ENCODE peak calls at places on chromosome 10, in five cellular contexts. M, F, C, X and R are unnamed samples.

GRCh38 chr10:86349474-86349873 is 17.1 kb downstream of the GRID1 start:
- DNase-seq in M (no peak), F (peak; percentile 4), C (no peak), X (no peak), R (no peak)

GRCh38 chr10:121926157-121926556 is 1.7 kb downstream of the ATE1 start:
- DNase-seq in M (no peak), F (no peak), C (no peak), X (no peak), R (no peak)

GRCh38 chr10:35126530-35127288 is at the start of gene CREM:
- DNase-seq in M (peak; percentile 100), F (peak; percentile 99), C (peak; percentile 100), X (peak; percentile 100), R (peak; percentile 100)

GRCh38 chr10:119726291-119727261 is 726 bp downstream of the INPP5F start:
- DNase-seq in M (peak; percentile 59), F (no peak), C (peak; percentile 49), X (no peak), R (peak; percentile 53)

GRCh38 chr10:96606216-96606615 is 19.4 kb upstream of the TM9SF3 start:
- DNase-seq in M (no peak), F (no peak), C (no peak), X (no peak), R (no peak)

GRCh38 chr10:118116555-118117311 is 70.0 kb upstream of the RAB11FIP2 start:
- DNase-seq in M (no peak), F (no peak), C (no peak), X (no peak), R (no peak)

GRCh38 chr10:103053659-103054581 is 135.8 kb downstream of the CNNM2 start:
- DNase-seq in M (peak; percentile 64), F (peak; percentile 60), C (no peak), X (peak; percentile 15), R (peak; percentile 51)

GRCh38 chr10:96310359-96310669 is 6.1 kb downstream of the DNTT start:
- DNase-seq in M (no peak), F (no peak), C (no peak), X (no peak), R (no peak)

GRCh38 chr10:65204999-65205398 is 1683.8 kb downstream of the REEP3 start:
- DNase-seq in M (no peak), F (no peak), C (no peak), X (no peak), R (no peak)

GRCh38 chr10:3976718-3977117 is 191.7 kb upstream of the KLF6 start:
- DNase-seq in M (no peak), F (no peak), C (no peak), X (no peak), R (no peak)

GRCh38 chr10:6141296-6142151 is 52.7 kb downstream of the RBM17 start:
- DNase-seq in M (no peak), F (peak; percentile 81), C (no peak), X (no peak), R (no peak)

GRCh38 chr10:113126506-113127192 is 176.6 kb downstream of the TCF7L2 start:
- DNase-seq in M (peak; percentile 68), F (peak; percentile 83), C (peak; percentile 67), X (peak; percentile 7), R (peak; percentile 66)

GRCh38 chr10:22980822-22981221 is 53.0 kb downstream of the ARMC3 start:
- DNase-seq in M (no peak), F (no peak), C (no peak), X (no peak), R (no peak)

GRCh38 chr10:22978287-22978686 is 50.4 kb downstream of the ARMC3 start:
- DNase-seq in M (no peak), F (no peak), C (no peak), X (no peak), R (no peak)

GRCh38 chr10:22976535-22976934 is 48.7 kb downstream of the ARMC3 start:
- DNase-seq in M (no peak), F (no peak), C (no peak), X (no peak), R (no peak)

GRCh38 chr10:22978918-22979317 is 51.1 kb downstream of the ARMC3 start:
- DNase-seq in M (no peak), F (no peak), C (no peak), X (no peak), R (no peak)

DNA sequence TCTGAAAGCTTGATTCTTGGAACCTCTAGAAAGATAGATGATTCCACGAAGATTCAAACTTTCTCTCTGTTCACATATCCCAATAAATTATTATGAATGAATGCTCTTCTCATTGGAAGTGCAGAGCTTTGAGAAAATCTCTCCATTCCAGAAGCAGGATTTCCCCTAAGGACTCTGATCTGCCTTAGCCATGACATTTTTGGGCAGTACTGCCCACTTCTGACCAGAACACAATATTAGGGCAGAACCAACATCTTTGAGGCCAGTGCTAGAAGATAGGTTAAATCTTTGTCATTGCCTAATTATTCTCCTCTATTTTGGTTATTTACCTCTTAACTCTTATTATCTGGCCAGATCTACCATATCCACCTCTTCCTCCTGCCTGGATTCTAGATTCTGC is 49.9 kb downstream of the ARMC3 start:
- DNase-seq in M (no peak), F (no peak), C (no peak), X (no peak), R (no peak)
- TF ChIP-seq CTCF in M (no peak), F (no peak), C (no peak), X (no peak), R (no peak)

DNA sequence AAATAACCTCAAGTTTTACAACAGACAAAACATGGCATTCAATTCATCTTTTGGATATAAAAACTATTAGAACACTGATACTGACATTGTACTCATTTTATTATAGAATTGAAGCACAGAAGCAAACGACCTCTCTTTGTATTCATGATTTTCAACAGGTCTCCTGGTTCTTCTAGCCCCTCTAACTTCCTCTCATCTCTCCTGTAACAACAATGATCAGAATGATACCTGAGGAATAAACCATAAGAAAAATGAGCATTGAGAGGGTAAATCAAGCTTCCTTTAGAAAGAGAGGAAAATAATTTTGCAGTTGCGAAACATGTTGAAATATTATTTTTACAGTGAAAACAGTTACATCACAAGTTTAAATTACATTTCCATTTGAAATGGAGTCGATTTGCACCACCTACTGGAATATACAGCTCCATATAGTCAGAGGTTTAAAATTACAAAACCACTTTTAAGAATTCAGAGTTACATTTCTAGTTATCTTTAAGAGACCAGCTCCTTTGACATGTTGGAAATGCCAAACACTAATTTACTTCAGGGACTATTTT is 17.5 kb upstream of the TEX36 start:
- DNase-seq in M (no peak), F (no peak), C (no peak), X (no peak), R (no peak)
- TF ChIP-seq CTCF in M (no peak), F (no peak), C (no peak), X (no peak), R (no peak)

GRCh38 chr10:58588673-58589265 is 76.1 kb downstream of the BICC1 start:
- DNase-seq in M (no peak), F (peak; percentile 64), C (no peak), X (no peak), R (no peak)
- TF ChIP-seq CTCF in M (no peak), F (peak; percentile 42), C (no peak), X (no peak), R (no peak)

GRCh38 chr10:43237631-43238446 is 29.0 kb downstream of the RASGEF1A start:
- DNase-seq in M (peak; percentile 7), F (peak; percentile 29), C (peak; percentile 16), X (no peak), R (peak; percentile 2)
- TF ChIP-seq CTCF in M (no peak), F (no peak), C (no peak), X (no peak), R (no peak)

GRCh38 chr10:16916496-16916895 is 99.3 kb upstream of the RSU1 start:
- DNase-seq in M (no peak), F (no peak), C (no peak), X (no peak), R (no peak)

GRCh38 chr10:16913266-16913665 is 96.0 kb upstream of the RSU1 start:
- DNase-seq in M (no peak), F (no peak), C (no peak), X (no peak), R (no peak)

GRCh38 chr10:16910795-16911164 is 93.6 kb upstream of the RSU1 start:
- DNase-seq in M (no peak), F (no peak), C (no peak), X (no peak), R (no peak)

GRCh38 chr10:16919076-16919972 is 102.1 kb upstream of the RSU1 start:
- DNase-seq in M (no peak), F (no peak), C (no peak), X (no peak), R (no peak)

DNA sequence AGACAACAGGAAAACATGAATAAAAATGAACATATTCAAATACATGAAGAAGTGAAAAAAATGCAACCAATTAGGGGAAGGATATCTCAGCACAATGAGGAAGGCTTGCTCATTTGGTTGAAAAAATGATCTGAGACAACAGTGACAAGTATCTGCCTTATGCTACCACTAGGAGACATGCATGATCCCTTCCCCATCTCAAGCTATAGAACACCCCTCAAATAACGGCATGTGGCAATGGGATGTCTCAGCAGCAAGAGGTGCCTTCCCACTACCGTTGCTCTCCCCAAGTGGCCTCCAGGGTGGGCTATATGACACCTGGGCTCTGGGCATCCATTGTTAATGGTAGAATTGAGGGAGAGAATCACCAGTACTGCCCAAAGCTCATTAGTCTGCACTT is 98.1 kb upstream of the RSU1 start:
- DNase-seq in M (no peak), F (no peak), C (no peak), X (no peak), R (no peak)
- TF ChIP-seq CTCF in M (no peak), F (no peak), C (no peak), X (no peak), R (no peak)

DNA sequence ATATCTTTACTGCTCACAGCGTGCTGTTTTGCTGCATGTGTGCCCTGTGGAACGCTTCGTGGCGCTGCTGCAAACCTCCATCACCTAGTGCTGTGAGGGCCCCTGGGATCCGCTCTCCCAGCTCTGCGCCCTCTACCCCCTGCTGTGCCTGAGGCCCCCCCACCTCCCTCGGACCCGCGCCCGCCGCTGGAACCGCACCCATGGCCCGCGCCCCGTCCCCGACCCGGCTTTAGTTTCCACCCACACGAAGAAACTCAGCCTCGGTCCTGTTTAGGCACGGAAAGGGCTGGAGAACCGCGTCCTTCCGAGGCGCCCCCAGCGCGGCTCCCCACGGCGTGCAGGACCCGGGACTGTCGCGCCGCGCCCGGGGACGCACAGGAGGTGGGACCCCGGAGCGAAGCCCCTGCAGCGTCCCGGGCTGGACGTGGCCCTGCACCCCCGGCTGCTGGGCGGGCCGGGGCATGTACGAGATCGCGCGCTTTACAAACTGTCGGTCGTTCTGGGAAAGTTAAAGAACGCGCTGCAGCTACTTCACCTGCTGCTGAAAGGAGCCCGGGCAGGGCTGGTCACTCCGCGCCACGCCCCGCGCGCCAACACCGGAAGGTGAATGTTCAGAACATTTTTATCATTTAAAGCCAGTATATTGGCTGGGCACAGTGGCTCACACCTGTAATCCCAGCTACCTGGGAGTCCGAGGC is 54.3 kb downstream of the BMS1 start:
- DNase-seq in M (no peak), F (no peak), C (no peak), X (no peak), R (peak; percentile 11)
- TF ChIP-seq CTCF in M (no peak), F (no peak), C (no peak), X (no peak), R (no peak)

GRCh38 chr10:89283174-89283987 is 18.5 kb upstream of the IFIT2 start:
- DNase-seq in M (no peak), F (no peak), C (no peak), X (no peak), R (no peak)
- TF ChIP-seq CTCF in M (no peak), F (no peak), C (no peak), X (no peak), R (no peak)